ENCODE peak calls at places on chromosome 4, in seven cellular contexts. J is HCT116, P is K562, R is HepG2, K is SK-N-SH, T is GM23338, L is GM12878. N is an unnamed sample.
A peak's percentile ranks its signal among the peaks of the same experiment; 100 is the strongest.

GRCh38 chr4:188596027-188596426 is 456.8 kb downstream of the TRIML1 start:
- DNase-seq in R (no peak), P (no peak), K (no peak), J (no peak), L (no peak), T (no peak), N (no peak)

GRCh38 chr4:130705023-130705422 is 1609.1 kb downstream of the C4orf33 start:
- DNase-seq in L (no peak), K (peak; percentile 0), P (no peak), J (no peak), T (peak; percentile 4), R (no peak), N (no peak)

GRCh38 chr4:122810669-122811068 is 16.0 kb upstream of the FGF2 start:
- DNase-seq in R (no peak), T (no peak), K (no peak), P (no peak), L (no peak), J (no peak), N (no peak)

GRCh38 chr4:122635205-122635604 is 14.3 kb upstream of the IL21 start:
- DNase-seq in K (no peak), J (no peak), L (peak; percentile 54), T (no peak), R (no peak), P (no peak), N (no peak)

GRCh38 chr4:152628128-152628527 is 51.7 kb downstream of the TMEM154 start:
- DNase-seq in T (no peak), J (no peak), R (no peak), K (no peak), P (no peak), L (no peak), N (no peak)

GRCh38 chr4:176444741-176445140 is 125.0 kb downstream of the SPCS3 start:
- DNase-seq in T (no peak), J (no peak), P (no peak), L (no peak), R (no peak), K (no peak), N (no peak)

GRCh38 chr4:40514409-40515025 is 115.1 kb downstream of the RBM47 start:
- DNase-seq in T (no peak), L (no peak), K (no peak), R (peak; percentile 51), P (peak; percentile 44), J (no peak), N (no peak)

GRCh38 chr4:171130126-171130801 is 682.9 kb upstream of the GALNTL6 start:
- DNase-seq in T (peak; percentile 4), L (no peak), K (no peak), J (no peak), R (peak; percentile 1), P (no peak), N (no peak)

GRCh38 chr4:42720514-42720913 is 63.6 kb upstream of the ATP8A1 start:
- DNase-seq in R (no peak), L (no peak), K (no peak), P (no peak), J (no peak), T (no peak), N (no peak)

GRCh38 chr4:113695328-113696169 is 66.0 kb downstream of the CAMK2D start:
- DNase-seq in L (no peak), K (no peak), R (peak; percentile 28), J (no peak), T (no peak), P (no peak), N (no peak)

GRCh38 chr4:54101190-54102041 is 1.5 kb downstream of the GSX2 start:
- DNase-seq in P (no peak), L (no peak), R (no peak), T (peak; percentile 55), K (peak; percentile 46), J (no peak), N (no peak)

GRCh38 chr4:95095352-95095974 is 337.7 kb downstream of the BMPR1B start:
- DNase-seq in J (peak; percentile 7), P (no peak), L (no peak), R (peak; percentile 5), T (peak; percentile 44), K (peak; percentile 30), N (no peak)

GRCh38 chr4:20496078-20496477 is 204.2 kb upstream of the PACRGL start:
- DNase-seq in R (no peak), K (no peak), T (no peak), J (no peak), P (no peak), L (no peak), N (no peak)

GRCh38 chr4:41026971-41027370 is 187.4 kb downstream of the APBB2 start:
- DNase-seq in T (no peak), R (no peak), L (no peak), J (no peak), K (no peak), P (no peak), N (no peak)

GRCh38 chr4:156606444-156607197 is 365.0 kb downstream of the PDGFC start:
- DNase-seq in T (no peak), R (no peak), K (no peak), P (no peak), L (no peak), J (no peak), N (no peak)
- TF ChIP-seq REST in T (no peak), R (no peak), K (no peak), P (no peak), L (no peak), J (no peak), N (no peak)

GRCh38 chr4:10096976-10097330 is 19.6 kb downstream of the WDR1 start:
- DNase-seq in L (no peak), P (no peak), J (no peak), R (no peak), K (no peak), T (no peak), N (no peak)

GRCh38 chr4:10094841-10095240 is 21.8 kb downstream of the WDR1 start:
- DNase-seq in P (no peak), J (no peak), T (no peak), R (no peak), K (no peak), L (no peak), N (no peak)

GRCh38 chr4:10095296-10095991 is 21.2 kb downstream of the WDR1 start:
- DNase-seq in L (no peak), J (no peak), P (no peak), R (no peak), K (no peak), T (no peak), N (no peak)

GRCh38 chr4:10097906-10098769 is 18.5 kb downstream of the WDR1 start:
- DNase-seq in T (no peak), L (no peak), P (no peak), J (no peak), R (no peak), K (no peak), N (no peak)

DNA sequence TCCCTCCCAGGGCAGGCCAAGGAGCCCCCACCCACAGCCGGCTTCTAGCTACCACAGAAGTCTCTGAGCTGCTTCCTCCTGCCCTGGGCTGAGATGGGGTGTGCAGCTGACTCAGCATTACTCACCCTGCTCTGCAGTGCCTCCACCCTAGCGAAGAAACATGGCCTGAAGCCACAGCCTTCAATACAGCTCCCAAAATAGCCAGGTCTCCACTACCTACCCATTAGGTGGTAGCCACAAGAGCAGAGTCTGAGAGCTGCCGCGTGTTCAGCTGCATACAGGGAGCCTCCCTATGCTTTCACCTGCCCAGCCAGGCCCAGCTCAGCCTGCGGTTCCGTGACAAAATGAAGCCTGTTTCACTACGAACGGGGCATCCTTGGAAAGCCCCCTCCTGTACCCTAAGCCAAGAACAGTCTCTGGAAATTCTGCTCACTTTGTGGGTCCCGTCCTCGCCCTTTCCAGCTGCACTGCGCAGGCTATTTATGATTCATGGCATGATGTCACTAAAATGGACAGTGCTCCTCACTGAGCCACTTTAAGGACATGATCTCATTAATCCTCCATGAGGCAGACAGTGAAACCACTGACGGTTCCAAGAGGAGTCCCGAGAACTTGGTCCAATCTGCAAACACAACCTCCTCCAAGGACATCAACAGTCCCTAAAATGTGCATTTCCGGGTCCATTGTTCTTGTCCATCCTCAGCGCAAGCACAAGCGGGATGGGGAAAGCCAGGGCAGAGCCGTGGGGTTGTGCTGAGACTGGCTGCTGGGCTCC is 20.2 kb downstream of the WDR1 start:
- DNase-seq in R (no peak), P (peak; percentile 60), T (no peak), J (peak; percentile 76), L (peak; percentile 60), K (no peak), N (peak; percentile 58)
- H3K4me1 ChIP-seq in R (peaks cover 14% of the 10 kb centered on the region), P (peaks cover 28% of the 10 kb centered on the region), T (peaks cover 5% of the 10 kb centered on the region), J (peaks cover 34% of the 10 kb centered on the region), L (peaks cover 40% of the 10 kb centered on the region), K (peaks cover 21% of the 10 kb centered on the region), N (no peaks in the 10 kb centered on the region)

GRCh38 chr4:168070903-168071302 is 21.4 kb upstream of the ANXA10 start:
- DNase-seq in R (no peak), K (no peak), P (no peak), T (no peak), J (no peak), L (no peak), N (no peak)
- TF ChIP-seq POLR2AphosphoS5 in R (no peak), K (no peak), P (no peak), T (no peak), J (no peak), L (no peak), N (no peak)

DNA sequence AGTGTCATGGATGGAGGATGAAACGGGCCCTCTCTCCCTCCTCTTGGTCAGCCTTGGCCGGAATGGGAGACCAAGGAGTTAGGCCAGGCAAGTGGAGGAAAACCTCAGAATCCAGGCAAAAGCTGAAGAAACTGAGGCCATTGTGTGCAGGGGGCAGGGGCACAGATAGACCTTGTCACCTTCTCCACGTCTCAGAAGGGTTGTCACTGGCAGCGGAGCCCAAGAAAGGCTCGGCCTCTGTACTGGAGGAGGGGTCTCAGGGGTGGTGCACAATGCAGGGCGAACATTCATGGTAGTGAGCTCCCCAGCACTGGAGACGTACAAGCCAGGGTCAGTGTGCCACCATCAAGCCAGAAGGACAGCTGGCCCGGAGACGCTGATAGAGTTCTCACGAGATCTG is 139.5 kb downstream of the CPZ start:
- DNase-seq in P (no peak), L (no peak), K (no peak), R (no peak), J (no peak), T (no peak), N (no peak)
- TF ChIP-seq REST in P (no peak), L (no peak), K (no peak), R (no peak), J (no peak), T (no peak), N (no peak)

DNA sequence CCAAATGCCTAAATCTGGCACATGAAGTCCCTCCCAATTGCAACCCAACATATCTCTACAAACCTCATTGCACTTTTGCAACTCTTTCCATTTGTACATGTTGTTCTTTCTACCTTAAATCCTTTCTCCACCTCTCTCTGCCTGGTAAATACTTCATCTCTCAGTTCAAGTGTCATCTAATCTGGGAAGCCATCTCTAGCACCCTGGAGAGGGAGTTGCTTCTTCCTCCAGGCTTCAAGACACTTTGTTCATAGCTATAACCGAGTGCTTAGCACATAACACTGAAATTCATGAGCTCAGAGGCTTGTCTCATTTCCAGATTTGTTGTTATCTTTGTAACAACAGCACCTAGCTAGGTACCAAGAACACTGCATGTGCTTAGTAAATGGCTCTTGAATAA is 114.8 kb upstream of the NAP1L5 start:
- DNase-seq in R (no peak), K (no peak), P (no peak), T (no peak), J (no peak), L (no peak), N (no peak)
- H3K4me1 ChIP-seq in R (peaks cover 97% of the 10 kb centered on the region), K (peaks cover 2% of the 10 kb centered on the region), P (peaks cover 6% of the 10 kb centered on the region), T (peaks cover 10% of the 10 kb centered on the region), J (no peaks in the 10 kb centered on the region), L (no peaks in the 10 kb centered on the region), N (no peaks in the 10 kb centered on the region)